ENCODE peak calls at places on chromosome 20, in six cellular contexts. A is GM20000, N is transverse colon, Z is dorsolateral prefrontal cortex, T is dermis microvascular lymphatic vessel endothelial cell, E is NCI-H510A. P is an unnamed sample.

GRCh38 chr20:37162674-37163073 is 16.5 kb upstream of the RPN2 start:
- DNase-seq in A (no peak), N (no peak), Z (no peak), T (no peak), E (no peak), P (no peak)

GRCh38 chr20:33993800-33994623 is at the start of gene RALY:
- DNase-seq in A (peak), N (peak), Z (peak), T (peak), E (peak), P (peak)

GRCh38 chr20:22999756-23000155 is 35.4 kb upstream of the SSTR4 start:
- DNase-seq in A (no peak), N (no peak), Z (no peak), T (peak), E (no peak), P (no peak)

GRCh38 chr20:24634855-24635254 is 165.4 kb downstream of the SYNDIG1 start:
- DNase-seq in A (no peak), N (no peak), Z (peak), T (no peak), E (no peak), P (peak)

GRCh38 chr20:59176812-59177211 is 13.2 kb downstream of the ZNF831 start:
- DNase-seq in A (no peak), N (no peak), Z (no peak), T (no peak), E (no peak), P (no peak)

GRCh38 chr20:63831696-63832686 is 927 bp upstream of the ZBTB46 start:
- DNase-seq in A (no peak), N (peak), Z (no peak), T (peak), E (no peak), P (no peak)

GRCh38 chr20:9886227-9886626 is 47.4 kb upstream of the PAK5 start:
- DNase-seq in A (no peak), N (no peak), Z (no peak), T (no peak), E (no peak), P (no peak)

GRCh38 chr20:38222231-38222922 is 38.2 kb downstream of the KIAA1755 start:
- DNase-seq in A (peak), N (peak), Z (peak), T (peak), E (no peak), P (peak)

GRCh38 chr20:62202083-62202395 is 18.0 kb downstream of the HRH3 start:
- DNase-seq in A (peak), N (no peak), Z (no peak), T (no peak), E (no peak), P (no peak)

GRCh38 chr20:51335329-51335841 is 207.1 kb downstream of the NFATC2 start:
- DNase-seq in A (peak), N (no peak), Z (no peak), T (peak), E (no peak), P (no peak)

GRCh38 chr20:62043131-62043914 is 22.4 kb downstream of the TAF4 start:
- DNase-seq in A (no peak), N (no peak), Z (no peak), T (no peak), E (no peak), P (no peak)

GRCh38 chr20:31815408-31816188 is 3.6 kb upstream of the MYLK2 start:
- DNase-seq in A (peak), N (peak), Z (no peak), T (no peak), E (no peak), P (no peak)

GRCh38 chr20:7656662-7657061 is 283.6 kb downstream of the HAO1 start:
- DNase-seq in A (no peak), N (no peak), Z (no peak), T (no peak), E (no peak), P (no peak)

GRCh38 chr20:23752019-23752418 is 1.3 kb upstream of the CST1 start:
- DNase-seq in A (no peak), N (no peak), Z (no peak), T (no peak), E (no peak), P (no peak)

GRCh38 chr20:25277051-25277801 is 29.3 kb downstream of the PYGB start:
- DNase-seq in A (no peak), N (peak), Z (peak), T (no peak), E (no peak), P (no peak)

GRCh38 chr20:61556116-61556515 is 304.1 kb downstream of the CDH4 start:
- DNase-seq in A (no peak), N (no peak), Z (no peak), T (no peak), E (no peak), P (no peak)

GRCh38 chr20:44861547-44862006 is 23.9 kb upstream of the YWHAB start:
- DNase-seq in A (no peak), N (no peak), Z (peak), T (peak), E (no peak), P (no peak)

GRCh38 chr20:6140947-6141346 is 18.1 kb upstream of the FERMT1 start:
- DNase-seq in A (no peak), N (no peak), Z (no peak), T (no peak), E (no peak), P (no peak)

GRCh38 chr20:1185316-1185741 is 548 bp upstream of the TMEM74B start:
- DNase-seq in A (peak), N (no peak), Z (no peak), T (no peak), E (peak), P (no peak)

GRCh38 chr20:48897298-48898044 is 24.0 kb upstream of the ARFGEF2 start:
- DNase-seq in A (no peak), N (no peak), Z (no peak), T (peak), E (no peak), P (no peak)

GRCh38 chr20:57237006-57237953 is 29.2 kb downstream of the BMP7 start:
- DNase-seq in A (no peak), N (no peak), Z (no peak), T (no peak), E (no peak), P (no peak)

GRCh38 chr20:33211817-33212424 is 5.2 kb upstream of the BPIFA3 start:
- DNase-seq in A (peak), N (peak), Z (peak), T (peak), E (peak), P (no peak)